ENCODE peak calls at places on chromosomes 4 and X, in seven cellular contexts. P, Q, B, L, V, N and K are unnamed samples.

GRCh38 chr4:170414961-170415360 is 325.2 kb upstream of the AADAT start:
- DNase-seq in P (no peak), Q (no peak), B (no peak), L (no peak), V (no peak), N (no peak), K (no peak)

GRCh38 chrX:101483705-101484104 is 1.6 kb upstream of the ARMCX4 start:
- DNase-seq in P (no peak), Q (no peak), B (no peak), L (no peak), V (no peak), N (no peak), K (no peak)

GRCh38 chr4:16608123-16608522 is 290.3 kb downstream of the LDB2 start:
- DNase-seq in P (no peak), Q (no peak), B (peak; percentile 42), L (no peak), V (no peak), N (no peak), K (no peak)

GRCh38 chrX:33336783-33337182 is 125.4 kb upstream of the DMD start:
- DNase-seq in P (peak; percentile 25), Q (no peak), B (peak; percentile 1), L (peak; percentile 6), V (no peak), N (no peak), K (no peak)

GRCh38 chrX:23840674-23841073 is 57.7 kb downstream of the SAT1 start:
- DNase-seq in P (peak; percentile 23), Q (no peak), B (no peak), L (no peak), V (no peak), N (no peak), K (no peak)

GRCh38 chrX:79413009-79413408 is 45.9 kb upstream of the ITM2A start:
- DNase-seq in P (peak; percentile 73), Q (no peak), B (peak; percentile 19), L (peak; percentile 29), V (no peak), N (no peak), K (no peak)

GRCh38 chrX:10922158-10922557 is 189.0 kb upstream of the HCCS start:
- DNase-seq in P (peak; percentile 61), Q (no peak), B (peak; percentile 84), L (peak; percentile 39), V (no peak), N (no peak), K (no peak)

GRCh38 chr4:54371211-54371610 is 142.1 kb downstream of the PDGFRA start:
- DNase-seq in P (no peak), Q (peak; percentile 26), B (peak; percentile 7), L (no peak), V (no peak), N (no peak), K (no peak)

GRCh38 chr4:88728146-88728545 is 30.5 kb upstream of the NAP1L5 start:
- DNase-seq in P (no peak), Q (no peak), B (no peak), L (no peak), V (no peak), N (no peak), K (no peak)

GRCh38 chrX:31251336-31251735 is 179.5 kb upstream of the FTHL17 start:
- DNase-seq in P (no peak), Q (no peak), B (peak; percentile 53), L (no peak), V (no peak), N (no peak), K (no peak)

GRCh38 chr4:13294961-13295605 is 189.1 kb downstream of the RAB28 start:
- DNase-seq in P (no peak), Q (peak; percentile 68), B (no peak), L (no peak), V (no peak), N (no peak), K (no peak)

GRCh38 chr4:2246384-2247127 is 4.6 kb upstream of the HAUS3 start:
- DNase-seq in P (no peak), Q (no peak), B (no peak), L (no peak), V (no peak), N (no peak), K (no peak)

GRCh38 chrX:121886557-121886956 is 839.1 kb downstream of the GLUD2 start:
- DNase-seq in P (peak; percentile 82), Q (no peak), B (no peak), L (no peak), V (no peak), N (no peak), K (no peak)

GRCh38 chr4:40550900-40551546 is 78.6 kb downstream of the RBM47 start:
- DNase-seq in P (peak; percentile 28), Q (no peak), B (peak; percentile 59), L (peak; percentile 50), V (no peak), N (no peak), K (peak; percentile 43)

GRCh38 chr4:38169524-38169923 is 209.3 kb downstream of the PTTG2 start:
- DNase-seq in P (no peak), Q (no peak), B (peak; percentile 13), L (no peak), V (no peak), N (no peak), K (no peak)

GRCh38 chr4:56215901-56216300 is 171.4 kb downstream of the AASDH start:
- DNase-seq in P (peak; percentile 66), Q (no peak), B (peak; percentile 66), L (peak; percentile 12), V (no peak), N (no peak), K (no peak)

GRCh38 chrX:124215786-124216185 is 116.7 kb upstream of the TEX13D start:
- DNase-seq in P (no peak), Q (no peak), B (no peak), L (no peak), V (no peak), N (no peak), K (no peak)

GRCh38 chrX:56797966-56798711 is 69.1 kb downstream of the NBDY start:
- DNase-seq in P (no peak), Q (peak; percentile 39), B (peak; percentile 5), L (no peak), V (no peak), N (no peak), K (peak; percentile 52)

GRCh38 chrX:99398578-99398977 is 1011.5 kb downstream of the PCDH19 start:
- DNase-seq in P (no peak), Q (no peak), B (no peak), L (no peak), V (no peak), N (no peak), K (no peak)

GRCh38 chr4:167906851-167907250 is 185.5 kb upstream of the ANXA10 start:
- DNase-seq in P (no peak), Q (no peak), B (no peak), L (no peak), V (no peak), N (no peak), K (no peak)

GRCh38 chr4:22391548-22391947 is 124.3 kb downstream of the ADGRA3 start:
- DNase-seq in P (no peak), Q (no peak), B (peak; percentile 58), L (no peak), V (no peak), N (no peak), K (no peak)

GRCh38 chrX:129115104-129115503 is 408.2 kb downstream of the SMARCA1 start:
- DNase-seq in P (peak; percentile 72), Q (no peak), B (peak; percentile 16), L (peak; percentile 71), V (no peak), N (no peak), K (no peak)

GRCh38 chr4:137510866-137511265 is 21.4 kb downstream of the PCDH18 start:
- DNase-seq in P (peak; percentile 91), Q (no peak), B (peak; percentile 95), L (peak; percentile 52), V (no peak), N (no peak), K (no peak)

GRCh38 chr4:62119195-62119594 is 919.1 kb downstream of the ADGRL3 start:
- DNase-seq in P (peak; percentile 4), Q (no peak), B (no peak), L (no peak), V (no peak), N (no peak), K (no peak)

GRCh38 chr4:84530449-84530848 is 31.4 kb upstream of the NKX6-1 start:
- DNase-seq in P (peak; percentile 15), Q (no peak), B (peak; percentile 14), L (no peak), V (no peak), N (no peak), K (no peak)

GRCh38 chrX:150581093-150581775 is 12.8 kb downstream of the MTM1 start:
- DNase-seq in P (peak; percentile 19), Q (no peak), B (peak; percentile 75), L (peak; percentile 37), V (no peak), N (no peak), K (no peak)

GRCh38 chr4:80309301-80310004 is 26.1 kb upstream of the CFAP299 start:
- DNase-seq in P (no peak), Q (no peak), B (peak; percentile 97), L (peak; percentile 6), V (no peak), N (no peak), K (no peak)
- H3K4me1 ChIP-seq in P (peaks cover 4% of the 10 kb centered on the region), Q (peaks cover 26% of the 10 kb centered on the region), B (peaks cover 66% of the 10 kb centered on the region), L (no peaks in the 10 kb centered on the region), V (no peaks in the 10 kb centered on the region), N (no peaks in the 10 kb centered on the region), K (no peaks in the 10 kb centered on the region)

GRCh38 chr4:74543247-74543670 is 98.3 kb downstream of the AREG start:
- DNase-seq in P (no peak), Q (no peak), B (peak; percentile 13), L (no peak), V (no peak), N (no peak), K (no peak)
- H3K4me1 ChIP-seq in P (peaks cover 7% of the 10 kb centered on the region), Q (peaks cover 45% of the 10 kb centered on the region), B (peaks cover 73% of the 10 kb centered on the region), L (peaks cover 68% of the 10 kb centered on the region), V (no peaks in the 10 kb centered on the region), N (peaks cover 22% of the 10 kb centered on the region), K (no peaks in the 10 kb centered on the region)

GRCh38 chr4:156948133-156948532 is 23.5 kb downstream of the PDGFC start:
- DNase-seq in P (no peak), Q (no peak), B (no peak), L (no peak), V (no peak), N (no peak), K (no peak)
- H3K4me1 ChIP-seq in P (peaks cover 91% of the 10 kb centered on the region), Q (peaks cover 100% of the 10 kb centered on the region), B (peaks cover 85% of the 10 kb centered on the region), L (peaks cover 58% of the 10 kb centered on the region), V (peaks cover 59% of the 10 kb centered on the region), N (peaks cover 92% of the 10 kb centered on the region), K (peaks cover 18% of the 10 kb centered on the region)

DNA sequence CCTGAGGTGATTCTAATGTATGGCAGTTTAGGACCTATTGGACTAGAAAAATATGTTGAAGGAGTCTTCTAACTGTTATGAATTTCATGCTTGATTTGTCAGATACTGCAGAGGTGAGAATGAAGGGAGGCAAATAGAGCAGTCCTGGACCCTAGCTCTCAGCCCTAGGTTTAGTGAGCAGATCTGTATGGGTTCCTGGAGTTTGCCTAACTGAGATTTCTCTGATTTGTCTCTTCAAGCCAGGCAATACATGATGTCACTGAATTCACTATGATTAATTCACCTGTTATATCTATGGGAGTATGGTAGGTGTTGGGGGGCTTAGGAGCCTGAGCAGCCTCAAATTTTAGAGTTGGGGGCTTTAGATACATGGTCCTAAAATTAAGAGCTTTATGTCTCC is 2.6 kb downstream of the MND1 start:
- DNase-seq in P (no peak), Q (no peak), B (no peak), L (no peak), V (no peak), N (no peak), K (no peak)
- H3K4me1 ChIP-seq in P (peaks cover 38% of the 10 kb centered on the region), Q (peaks cover 13% of the 10 kb centered on the region), B (peaks cover 6% of the 10 kb centered on the region), L (peaks cover 12% of the 10 kb centered on the region), V (peaks cover 10% of the 10 kb centered on the region), N (peaks cover 17% of the 10 kb centered on the region), K (peaks cover 4% of the 10 kb centered on the region)